ENCODE peak calls at places on chromosomes 3 and 15, in five cellular contexts. S is progenitor cell of endocrine pancreas, Y is mesothelial cell of epicardium, K is Calu3, F is tibial nerve. O is an unnamed sample.

GRCh38 chr15:68583936-68584703 is 5.3 kb downstream of the CORO2B start:
- DNase-seq in S (no peak), F (no peak), K (no peak), Y (no peak), O (no peak)

GRCh38 chr15:101496198-101496986 is 6.9 kb upstream of the PCSK6 start:
- DNase-seq in F (no peak), K (no peak), Y (no peak), S (no peak), O (no peak)

GRCh38 chr15:92155941-92156340 is 237.7 kb upstream of the ST8SIA2 start:
- DNase-seq in F (no peak), Y (no peak), K (no peak), S (no peak), O (no peak)

GRCh38 chr3:181728470-181728869 is 16.7 kb downstream of the SOX2 start:
- DNase-seq in K (no peak), F (no peak), S (no peak), Y (no peak), O (no peak)

GRCh38 chr3:49017646-49017977 is 768 bp downstream of the DALRD3 start:
- DNase-seq in S (no peak), Y (no peak), K (no peak), F (no peak), O (no peak)

GRCh38 chr15:97875025-97875512 is 85.4 kb upstream of the ARRDC4 start:
- DNase-seq in S (no peak), F (no peak), K (no peak), Y (no peak), O (no peak)

GRCh38 chr3:170480111-170480510 is 61.4 kb downstream of the CLDN11 start:
- DNase-seq in F (no peak), K (no peak), S (no peak), Y (no peak), O (no peak)

GRCh38 chr3:9946112-9947024 is 5.8 kb downstream of the PRRT3 start:
- DNase-seq in Y (peak), S (peak), K (peak), F (peak), O (peak)

GRCh38 chr3:3799173-3800075 is at the start of gene LRRN1:
- DNase-seq in Y (peak), F (no peak), S (peak), K (peak), O (no peak)

GRCh38 chr15:40106203-40107161 is 2.2 kb downstream of the BMF start:
- DNase-seq in F (peak), Y (no peak), K (peak), S (peak), O (peak)

GRCh38 chr15:40955141-40955903 is 2.1 kb downstream of the CHAC1 start:
- DNase-seq in K (no peak), Y (no peak), F (no peak), S (no peak), O (no peak)

GRCh38 chr3:111859061-111859973 is at the start of gene PHLDB2:
- DNase-seq in Y (peak), K (peak), F (peak), S (peak), O (no peak)
- TF ChIP-seq CTCF in Y (no peak), K (no peak), F (no peak), S (peak), O (no peak)

GRCh38 chr3:126197854-126198584 is 17.6 kb upstream of the ALDH1L1 start:
- DNase-seq in K (peak), S (no peak), Y (no peak), F (peak), O (peak)
- TF ChIP-seq CTCF in K (peak), S (peak), Y (peak), F (peak), O (no peak)

DNA sequence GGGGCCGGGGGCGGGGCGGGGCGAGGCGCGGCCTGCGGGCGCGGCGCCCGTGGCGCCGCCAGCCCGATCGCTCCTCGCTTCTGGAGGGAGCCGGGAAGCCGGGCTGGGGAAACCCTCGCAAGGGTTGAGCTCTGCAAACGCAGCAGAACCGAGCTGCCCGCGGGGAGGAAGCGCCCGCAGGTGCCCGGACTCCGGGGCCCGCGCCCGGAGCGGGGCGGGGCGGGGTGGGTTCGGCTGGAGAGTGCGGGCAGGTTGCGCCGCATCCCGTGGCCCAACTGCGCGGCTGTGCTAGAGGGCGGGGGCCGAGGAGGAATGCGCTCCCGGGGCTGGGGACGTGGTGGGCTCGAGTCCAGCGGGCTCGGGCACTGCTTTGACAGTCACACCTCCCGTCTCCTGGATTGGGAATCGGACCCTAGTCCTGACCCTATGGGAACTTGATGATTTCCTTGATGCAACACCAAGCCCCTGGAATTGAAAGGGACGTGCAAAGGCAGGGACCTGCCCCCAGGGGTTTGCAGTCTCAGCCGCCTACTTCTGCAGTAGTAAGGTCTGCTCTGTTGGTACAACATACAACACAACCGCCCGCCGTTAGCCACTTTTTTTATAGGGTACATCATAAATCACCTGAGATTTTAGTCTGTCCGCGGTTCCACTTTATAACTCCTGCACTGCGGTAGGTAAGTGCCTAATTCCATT is 34.3 kb downstream of the ZBTB38 start:
- DNase-seq in F (peak), S (peak), Y (peak), K (peak), O (no peak)
- TF ChIP-seq CTCF in F (no peak), S (no peak), Y (no peak), K (no peak), O (no peak)

DNA sequence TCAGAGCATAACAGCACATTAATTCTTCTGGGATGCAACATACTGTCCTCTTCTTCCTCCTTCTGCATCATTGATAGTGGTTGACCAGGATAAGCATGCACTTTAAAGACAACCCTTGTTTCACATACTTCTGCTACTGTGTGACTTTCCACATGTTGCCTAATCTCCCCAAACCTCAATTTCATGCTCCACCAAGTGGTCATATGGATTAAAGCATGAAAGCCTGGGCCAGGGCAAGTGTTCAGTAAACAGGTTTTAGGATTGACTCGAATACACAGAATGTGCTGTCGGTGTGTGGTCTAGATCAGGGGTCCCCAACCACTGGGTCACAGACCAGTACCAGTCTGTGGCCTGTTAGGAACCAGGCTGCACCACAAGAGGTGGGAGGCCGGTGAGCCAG is 22.5 kb upstream of the BFSP2 start:
- DNase-seq in S (no peak), F (no peak), Y (no peak), K (peak), O (no peak)
- TF ChIP-seq CTCF in S (peak), F (no peak), Y (no peak), K (peak), O (no peak)

DNA sequence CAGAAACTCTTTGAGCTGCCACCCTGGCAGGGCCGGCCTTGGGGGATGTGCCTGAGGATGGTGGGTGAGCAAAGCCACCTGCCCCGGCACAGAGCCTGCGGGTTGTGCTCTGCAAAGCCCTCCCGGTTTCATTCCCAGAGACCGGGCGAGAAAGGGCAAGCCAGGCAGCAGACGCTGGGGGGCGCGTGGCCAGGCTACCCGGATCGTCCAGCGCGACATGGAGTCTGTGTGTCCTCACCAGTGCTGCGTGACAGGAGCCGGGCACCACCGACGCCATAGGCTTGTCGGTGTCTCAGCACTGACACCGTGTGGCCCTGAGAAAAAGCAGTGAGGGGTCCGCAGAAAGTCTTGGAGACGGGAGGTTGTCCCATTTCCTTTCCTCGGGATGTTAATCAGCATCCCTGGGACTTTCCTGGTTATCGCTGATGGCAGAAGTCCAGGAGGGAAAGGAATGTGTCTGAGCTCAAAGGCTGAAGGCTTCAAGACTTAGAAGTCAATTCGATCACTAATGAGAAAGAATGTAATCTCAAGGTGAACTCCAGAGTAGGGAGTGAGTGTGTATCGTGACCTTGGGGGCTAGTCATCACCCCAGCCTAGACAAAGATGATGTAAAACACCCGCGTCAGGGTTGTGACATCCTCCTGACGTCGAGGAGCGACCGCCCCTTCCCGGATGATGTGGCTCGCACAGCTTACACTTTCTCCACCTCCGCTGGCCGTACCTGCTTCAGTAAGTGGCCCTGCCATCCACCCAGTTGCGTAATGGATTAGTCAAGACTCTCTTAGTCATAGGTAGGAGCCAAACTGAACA is 36.3 kb upstream of the PLA2G4E start:
- DNase-seq in Y (peak), K (peak), S (peak), F (no peak), O (peak)
- TF ChIP-seq CTCF in Y (no peak), K (peak), S (peak), F (peak), O (peak)

DNA sequence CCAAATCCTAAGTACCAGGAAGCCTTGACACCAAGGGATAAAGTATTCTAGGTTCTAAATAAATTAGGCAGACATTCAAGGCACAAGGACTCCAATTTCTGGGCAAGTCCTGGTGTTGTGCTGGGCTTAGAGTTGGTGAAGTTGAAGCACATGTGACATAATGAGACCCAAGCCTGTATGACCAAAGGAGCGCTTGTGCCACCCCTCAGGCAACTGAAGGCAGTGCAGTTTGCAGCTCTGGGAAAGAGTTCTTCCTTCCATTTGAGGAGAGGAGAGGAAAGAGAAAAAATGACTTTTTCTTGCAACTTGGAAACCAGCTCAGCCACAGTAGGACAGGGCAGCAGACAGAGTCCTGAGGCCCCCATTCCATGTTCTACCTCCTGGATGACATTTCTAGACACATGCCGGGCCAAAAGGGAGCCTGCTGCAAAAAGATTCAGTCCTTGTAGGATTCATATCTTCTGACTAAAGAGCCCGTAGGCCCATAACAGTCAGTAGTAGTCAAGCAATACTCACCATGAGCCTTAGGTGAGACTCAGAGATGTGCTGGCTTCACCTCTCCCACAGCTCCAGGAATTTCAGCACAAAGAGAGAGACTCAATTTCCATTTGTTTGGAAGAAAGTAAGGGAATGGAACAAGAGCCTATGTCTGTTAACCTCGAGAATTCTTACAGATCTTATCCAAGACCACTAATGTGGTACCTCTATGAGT is 588.8 kb upstream of the BCHE start:
- DNase-seq in F (no peak), K (no peak), Y (no peak), S (no peak), O (no peak)
- TF ChIP-seq CTCF in F (no peak), K (no peak), Y (no peak), S (peak), O (no peak)

GRCh38 chr3:161863775-161864174 is 367.2 kb downstream of the OTOL1 start:
- DNase-seq in S (no peak), K (no peak), F (no peak), Y (no peak), O (no peak)

GRCh38 chr3:161859870-161860450 is 363.4 kb downstream of the OTOL1 start:
- DNase-seq in K (no peak), S (no peak), Y (no peak), F (no peak), O (no peak)

GRCh38 chr3:161854232-161854771 is 357.7 kb downstream of the OTOL1 start:
- DNase-seq in F (no peak), S (no peak), K (peak), Y (no peak), O (no peak)

GRCh38 chr3:161859057-161859456 is 362.4 kb downstream of the OTOL1 start:
- DNase-seq in Y (no peak), K (no peak), F (no peak), S (no peak), O (no peak)
- TF ChIP-seq CTCF in Y (no peak), K (no peak), F (no peak), S (no peak), O (no peak)

GRCh38 chr15:82999905-83000671 is 11.4 kb downstream of the C15orf40 start:
- DNase-seq in K (peak), Y (no peak), F (no peak), S (no peak), O (no peak)
- TF ChIP-seq CTCF in K (peak), Y (peak), F (peak), S (peak), O (no peak)

DNA sequence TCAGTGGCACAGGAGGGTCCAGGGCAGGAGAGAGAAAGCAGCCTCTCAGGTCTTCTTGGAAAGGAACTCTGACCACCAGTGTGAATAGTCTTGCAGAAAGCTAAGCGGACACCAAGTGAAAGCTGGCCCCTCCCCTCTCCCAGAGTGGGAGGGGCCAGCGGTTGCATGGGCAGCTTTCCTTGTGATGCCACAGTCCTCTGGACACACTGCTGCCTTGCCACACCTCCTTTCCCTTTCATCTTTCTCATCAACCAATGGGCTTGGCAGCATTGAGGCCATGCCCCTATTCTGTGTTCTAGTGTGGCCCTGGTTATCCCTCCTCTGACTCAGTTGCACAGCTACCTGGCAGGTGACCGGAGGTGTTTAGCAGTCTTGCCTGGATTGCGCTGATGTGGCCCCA is 49.7 kb upstream of the GOLGA6B start:
- DNase-seq in F (no peak), K (no peak), Y (no peak), S (no peak), O (no peak)
- TF ChIP-seq CTCF in F (no peak), K (no peak), Y (no peak), S (no peak), O (no peak)

DNA sequence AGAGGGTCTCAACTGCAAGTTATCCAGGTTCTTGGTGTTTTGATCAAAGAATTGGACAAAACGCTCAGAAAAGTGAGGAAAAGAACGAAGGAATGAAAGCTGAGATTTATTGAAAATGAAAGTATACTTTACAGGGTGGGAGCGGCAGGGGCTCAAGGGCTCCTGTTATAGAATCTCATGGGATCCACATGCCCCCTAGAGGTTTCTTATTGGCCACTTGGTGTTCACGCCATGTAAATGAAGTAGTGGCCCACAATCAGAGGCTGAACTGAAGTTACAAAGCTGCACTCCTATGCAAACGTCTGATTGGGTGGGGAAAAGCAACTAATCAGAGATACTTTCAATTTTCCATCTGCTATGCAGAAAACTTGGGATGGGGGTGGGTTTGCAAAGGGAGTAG is 216.7 kb downstream of the PTPRG start:
- DNase-seq in S (no peak), K (no peak), F (no peak), Y (no peak), O (no peak)
- TF ChIP-seq CTCF in S (no peak), K (no peak), F (no peak), Y (no peak), O (no peak)